ENCODE peak calls at places on chromosomes 13 and 19, in nine cellular contexts. P, R, B, C, J, H, M, D and K are unnamed samples.

GRCh38 chr19:44071824-44072542 is at the start of gene ZNF284:
- DNase-seq in P (peak), R (peak), J (peak), M (peak), H (peak), D (peak), B (peak), C (peak), K (peak)

GRCh38 chr13:106530907-106531520 is 4.4 kb downstream of the EFNB2 start:
- DNase-seq in M (no peak), R (no peak), P (no peak), D (no peak), C (no peak), B (no peak), H (peak), J (no peak), K (no peak)

GRCh38 chr13:114328034-114328433 is 13.7 kb downstream of the CHAMP1 start:
- DNase-seq in J (no peak), B (no peak), P (no peak), H (no peak), R (no peak), C (no peak), M (no peak), D (no peak), K (no peak)

GRCh38 chr13:38582133-38582532 is 104.7 kb upstream of the FREM2 start:
- DNase-seq in R (peak), M (peak), D (no peak), C (no peak), J (no peak), P (peak), H (peak), B (peak), K (peak)

GRCh38 chr19:51366999-51367564 is 894 bp upstream of the ETFB start:
- DNase-seq in M (no peak), H (no peak), J (no peak), R (peak), B (no peak), P (no peak), D (no peak), C (peak), K (no peak)

GRCh38 chr19:16301999-16302694 is 22.5 kb upstream of the KLF2 start:
- DNase-seq in D (no peak), H (peak), P (peak), R (no peak), C (no peak), M (no peak), J (no peak), B (peak), K (no peak)

GRCh38 chr19:18278521-18279265 is 2.7 kb downstream of the JUND start:
- DNase-seq in C (no peak), B (no peak), R (peak), P (no peak), J (no peak), H (peak), D (no peak), M (peak), K (no peak)

GRCh38 chr19:41447732-41448332 is 4.9 kb downstream of the ERICH4 start:
- DNase-seq in C (no peak), D (no peak), J (no peak), B (no peak), P (no peak), R (peak), M (no peak), H (peak), K (no peak)

GRCh38 chr19:2423913-2424685 is 3.3 kb downstream of the TIMM13 start:
- DNase-seq in M (no peak), J (no peak), R (no peak), H (no peak), P (no peak), C (no peak), B (no peak), D (no peak), K (no peak)

GRCh38 chr19:29292146-29292545 is 79.2 kb upstream of the UQCRFS1 start:
- DNase-seq in P (no peak), M (no peak), J (no peak), R (no peak), C (no peak), H (no peak), D (peak), B (no peak), K (no peak)

GRCh38 chr13:33126909-33127607 is 110.8 kb downstream of the KL start:
- DNase-seq in D (no peak), C (peak), B (no peak), R (no peak), H (peak), M (no peak), P (no peak), J (no peak), K (no peak)

GRCh38 chr13:20799726-20800416 is 26.1 kb upstream of the EEF1AKMT1 start:
- DNase-seq in R (no peak), J (no peak), P (peak), H (no peak), D (no peak), M (no peak), B (no peak), C (no peak), K (no peak)

GRCh38 chr13:60448907-60449510 is 52.0 kb downstream of the TDRD3 start:
- DNase-seq in J (no peak), C (no peak), B (peak), D (no peak), R (peak), P (peak), H (peak), M (peak), K (peak)